ENCODE peak calls at places on chromosomes 5 and 9, in ten cellular contexts. H, F, W, U, P, X, R, V, O and I are unnamed samples.

GRCh38 chr5:170147051-170147785 is 41.5 kb downstream of the FOXI1 start:
- DNase-seq in O (no peak), U (no peak), W (no peak), R (no peak), V (no peak), X (no peak), F (no peak), H (no peak), P (no peak), I (no peak)

GRCh38 chr5:36606437-36607113 is at the start of gene SLC1A3:
- DNase-seq in R (peak), F (peak), V (peak), U (peak), X (peak), W (no peak), H (peak), P (no peak), O (peak), I (peak)

GRCh38 chr9:92887880-92888338 is 10.1 kb upstream of the ZNF484 start:
- DNase-seq in W (no peak), V (peak), P (no peak), R (no peak), F (no peak), U (peak), O (no peak), X (no peak), H (no peak), I (no peak)

GRCh38 chr9:132590318-132591182 is 8.1 kb downstream of the BARHL1 start:
- DNase-seq in H (peak), U (no peak), P (no peak), R (no peak), W (no peak), V (no peak), O (no peak), F (no peak), X (no peak), I (no peak)

GRCh38 chr5:43429706-43430105 is 17.5 kb upstream of the CCL28 start:
- DNase-seq in V (no peak), P (no peak), H (no peak), O (no peak), X (no peak), R (no peak), W (no peak), F (no peak), U (no peak), I (no peak)

GRCh38 chr5:180825768-180826525 is 23.3 kb upstream of the MGAT1 start:
- DNase-seq in R (no peak), H (no peak), O (peak), U (no peak), F (no peak), X (no peak), P (no peak), V (peak), W (no peak), I (no peak)

GRCh38 chr9:76709020-76709419 is 55.2 kb upstream of the PCA3 start:
- DNase-seq in W (no peak), H (no peak), P (no peak), F (no peak), X (no peak), U (no peak), O (no peak), V (no peak), R (no peak), I (no peak)

GRCh38 chr9:6938447-6938846 is 180.7 kb downstream of the KDM4C start:
- DNase-seq in O (no peak), H (no peak), W (no peak), X (no peak), R (no peak), P (no peak), V (peak), U (no peak), F (no peak), I (no peak)

GRCh38 chr9:114327749-114328148 is 1.9 kb upstream of the ORM2 start:
- DNase-seq in R (no peak), U (no peak), O (no peak), F (no peak), V (no peak), P (no peak), W (peak), H (no peak), X (no peak), I (no peak)

GRCh38 chr5:81755320-81755719 is 4.4 kb upstream of the SSBP2 start:
- DNase-seq in H (peak), W (no peak), F (no peak), X (no peak), O (no peak), R (peak), V (peak), U (no peak), P (no peak), I (peak)

GRCh38 chr9:1454980-1455367 is 404.8 kb downstream of the DMRT2 start:
- DNase-seq in O (no peak), F (no peak), U (no peak), W (no peak), H (no peak), R (no peak), X (no peak), V (no peak), P (no peak), I (no peak)

GRCh38 chr9:99000480-99001395 is 57.0 kb downstream of the COL15A1 start:
- DNase-seq in H (peak), W (no peak), V (peak), R (peak), O (no peak), X (peak), U (peak), P (peak), F (peak), I (peak)

GRCh38 chr5:114174131-114174530 is 187.7 kb upstream of the KCNN2 start:
- DNase-seq in R (no peak), W (no peak), U (no peak), H (no peak), O (no peak), P (no peak), F (no peak), V (no peak), X (no peak), I (no peak)

GRCh38 chr9:135038826-135039225 is 48.6 kb upstream of the OLFM1 start:
- DNase-seq in R (no peak), W (no peak), V (no peak), H (no peak), F (no peak), P (no peak), U (no peak), O (no peak), X (no peak), I (no peak)

GRCh38 chr5:120624021-120624563 is 160.0 kb downstream of the PRR16 start:
- DNase-seq in F (no peak), W (no peak), H (no peak), O (no peak), R (no peak), V (peak), U (no peak), P (no peak), X (no peak), I (no peak)

GRCh38 chr5:117788596-117788995 is 1199.8 kb downstream of the DTWD2 start:
- DNase-seq in X (no peak), U (no peak), F (no peak), W (no peak), O (no peak), H (no peak), R (no peak), V (peak), P (no peak), I (no peak)

GRCh38 chr9:35732185-35733108 is at the start of the genes CREB3 and TLN1:
- DNase-seq in O (peak), V (peak), X (peak), U (peak), W (peak), F (peak), R (peak), P (peak), H (peak), I (peak)

GRCh38 chr9:33676746-33677505 is 118.4 kb upstream of the PRSS3 start:
- DNase-seq in W (peak), V (no peak), H (peak), U (peak), O (peak), F (peak), R (peak), P (no peak), X (peak), I (peak)

GRCh38 chr5:3024541-3024940 is 273.1 kb upstream of the IRX2 start:
- DNase-seq in R (no peak), P (no peak), W (no peak), X (no peak), F (no peak), V (no peak), U (no peak), O (no peak), H (no peak), I (no peak)

GRCh38 chr5:66869347-66869746 is 273.2 kb downstream of the MAST4 start:
- DNase-seq in P (no peak), X (no peak), F (no peak), U (no peak), W (no peak), V (no peak), R (no peak), H (no peak), O (no peak), I (no peak)

GRCh38 chr5:32323741-32324140 is 11.0 kb upstream of the MTMR12 start:
- DNase-seq in X (no peak), R (no peak), V (no peak), U (no peak), F (no peak), W (no peak), O (no peak), H (peak), P (no peak), I (no peak)

GRCh38 chr9:36665387-36665786 is 92.7 kb downstream of the MELK start:
- DNase-seq in R (no peak), U (no peak), P (no peak), H (no peak), V (no peak), O (no peak), W (no peak), X (no peak), F (no peak), I (no peak)

GRCh38 chr9:124869466-124869985 is 7.6 kb downstream of the ARPC5L start:
- DNase-seq in R (no peak), U (no peak), W (no peak), X (peak), H (no peak), F (no peak), V (peak), O (peak), P (no peak), I (peak)

GRCh38 chr9:135674977-135675376 is 11.9 kb downstream of the LCN9 start:
- DNase-seq in X (no peak), O (no peak), R (no peak), P (no peak), V (no peak), U (no peak), W (no peak), F (no peak), H (no peak), I (no peak)

GRCh38 chr5:75839547-75839946 is 122.3 kb upstream of the POC5 start:
- DNase-seq in U (no peak), P (no peak), H (no peak), F (no peak), W (no peak), V (no peak), X (no peak), O (no peak), R (no peak), I (no peak)

GRCh38 chr5:124193371-124193789 is 553.1 kb downstream of the ZNF608 start:
- DNase-seq in R (no peak), U (no peak), O (no peak), V (peak), F (no peak), P (no peak), W (no peak), X (no peak), H (no peak), I (no peak)

GRCh38 chr9:126335837-126336236 is 9.2 kb downstream of the MVB12B start:
- DNase-seq in P (no peak), X (no peak), W (no peak), R (no peak), H (peak), O (no peak), F (no peak), V (no peak), U (no peak), I (no peak)

GRCh38 chr5:35320029-35320428 is 89.7 kb upstream of the PRLR start:
- DNase-seq in R (no peak), O (no peak), P (no peak), H (no peak), F (no peak), W (no peak), U (no peak), V (no peak), X (no peak), I (no peak)

GRCh38 chr5:21263361-21263760 is 1275.4 kb upstream of the CDH18 start:
- DNase-seq in V (no peak), U (no peak), O (no peak), P (no peak), W (no peak), R (no peak), X (no peak), F (no peak), H (no peak), I (no peak)

GRCh38 chr5:65126670-65127069 is 355.1 kb downstream of the ADAMTS6 start:
- DNase-seq in R (no peak), V (no peak), P (no peak), W (no peak), U (no peak), X (no peak), F (no peak), H (no peak), O (no peak), I (no peak)

GRCh38 chr5:164048527-164048926 is 543.1 kb downstream of the MAT2B start:
- DNase-seq in O (no peak), U (no peak), X (no peak), V (no peak), F (no peak), P (no peak), W (no peak), H (no peak), R (no peak), I (no peak)

GRCh38 chr9:130927995-130928900 is 10.8 kb downstream of the FIBCD1 start:
- DNase-seq in X (no peak), H (no peak), P (no peak), V (peak), F (peak), W (no peak), O (peak), R (peak), U (no peak), I (no peak)

GRCh38 chr9:23826120-23826629 is at the start of gene ELAVL2:
- DNase-seq in V (peak), O (peak), W (peak), P (no peak), X (peak), U (no peak), F (peak), R (peak), H (peak), I (peak)

GRCh38 chr5:66516535-66516934 is 79.7 kb upstream of the MAST4 start:
- DNase-seq in W (no peak), U (no peak), V (no peak), R (no peak), O (no peak), X (no peak), F (no peak), H (no peak), P (no peak), I (no peak)

GRCh38 chr9:95722141-95722540 is 153.3 kb upstream of the ERCC6L2 start:
- DNase-seq in H (no peak), F (no peak), R (no peak), X (no peak), O (no peak), U (no peak), W (no peak), V (no peak), P (no peak), I (no peak)